ENCODE peak calls at places on chromosomes 2 and 18, in six cellular contexts. U is G401, T is SK-N-SH, O is RWPE1, X is T-helper 1 cell, C is iris pigment epithelial cell. W is an unnamed sample.

GRCh38 chr2:218022131-218022850 is 19.5 kb upstream of the TNS1 start:
- DNase-seq in T (peak; percentile 19), X (no peak), C (no peak), O (no peak), U (no peak), W (no peak)

GRCh38 chr18:76801567-76802505 is 20.5 kb upstream of the ZNF236 start:
- DNase-seq in T (peak; percentile 91), C (peak; percentile 43), X (peak; percentile 32), O (peak; percentile 73), U (peak; percentile 43), W (no peak)

GRCh38 chr2:26469092-26469710 is 8.7 kb downstream of the OTOF start:
- DNase-seq in C (peak; percentile 73), U (peak; percentile 35), T (peak; percentile 83), O (peak; percentile 33), X (peak; percentile 69), W (peak; percentile 47)

GRCh38 chr18:27862056-27862682 is 314.8 kb downstream of the CDH2 start:
- DNase-seq in C (no peak), X (no peak), O (no peak), U (peak; percentile 57), T (peak; percentile 48), W (no peak)

GRCh38 chr2:227661827-227662226 is 4.8 kb upstream of the SCYGR5 start:
- DNase-seq in C (no peak), X (no peak), U (no peak), T (no peak), O (no peak), W (no peak)

GRCh38 chr2:184783576-184783975 is 185.2 kb downstream of the ZNF804A start:
- DNase-seq in O (no peak), U (no peak), T (no peak), C (no peak), X (no peak), W (no peak)

GRCh38 chr2:153232474-153232873 is 246.1 kb downstream of the RPRM start:
- DNase-seq in U (no peak), O (no peak), T (no peak), X (no peak), C (no peak), W (no peak)

GRCh38 chr2:20563251-20563650 is 87.6 kb downstream of the HS1BP3 start:
- DNase-seq in O (no peak), X (no peak), C (no peak), U (no peak), T (no peak), W (no peak)

GRCh38 chr2:222568866-222569265 is 87.0 kb downstream of the FARSB start:
- DNase-seq in O (no peak), C (peak; percentile 90), U (peak; percentile 87), X (no peak), T (no peak), W (no peak)

GRCh38 chr18:10285283-10285640 is 169.2 kb upstream of the APCDD1 start:
- DNase-seq in X (no peak), O (no peak), T (no peak), C (no peak), U (no peak), W (no peak)

GRCh38 chr2:173059941-173060575 is 15.6 kb upstream of the MAP3K20 start:
- DNase-seq in C (peak; percentile 91), T (no peak), U (no peak), X (no peak), O (no peak), W (no peak)

GRCh38 chr2:17479875-17480274 is 38.4 kb downstream of the RAD51AP2 start:
- DNase-seq in X (no peak), T (no peak), U (no peak), O (peak; percentile 18), C (peak; percentile 78), W (no peak)

GRCh38 chr2:143157001-143157798 is 28.0 kb downstream of the ARHGAP15 start:
- DNase-seq in C (no peak), U (no peak), T (no peak), O (no peak), X (no peak), W (no peak)

GRCh38 chr2:26849056-26850001 is 1.4 kb downstream of the DPYSL5 start:
- DNase-seq in U (peak; percentile 24), C (no peak), O (no peak), X (no peak), T (peak; percentile 85), W (no peak)

GRCh38 chr2:42877936-42878335 is 85.6 kb upstream of the HAAO start:
- DNase-seq in C (no peak), X (no peak), T (no peak), U (no peak), O (no peak), W (no peak)

GRCh38 chr2:11156396-11157075 is 1.3 kb downstream of the SLC66A3 start:
- DNase-seq in O (no peak), U (no peak), T (no peak), C (no peak), X (no peak), W (no peak)

GRCh38 chr2:10457846-10458563 is 9.9 kb upstream of the ODC1 start:
- DNase-seq in X (no peak), C (peak; percentile 67), O (peak; percentile 54), T (no peak), U (no peak), W (no peak)

GRCh38 chr2:64263315-64263714 is 119.1 kb upstream of the PELI1 start:
- DNase-seq in O (peak; percentile 70), U (no peak), X (no peak), C (peak; percentile 92), T (no peak), W (no peak)